ENCODE peak calls at places on chromosome 15, in five cellular contexts. M is stimulated activated CD8-positive, alpha-beta memory T cell treated with anti-CD3 and anti-CD28 coated beads, Interleukin-15, amount 100 ng/mL, for 24 hours; C is kidney epithelial cell; Q is testis; D is T-cell. O is an unnamed sample.

GRCh38 chr15:85692873-85693272 is 101.9 kb downstream of the KLHL25 start:
- DNase-seq in D (peak; percentile 30), C (no peak), Q (no peak), M (no peak), O (peak; percentile 11)

GRCh38 chr15:75356006-75356405 is 9.2 kb downstream of the NEIL1 start:
- DNase-seq in D (no peak), Q (no peak), M (no peak), C (no peak), O (no peak)

GRCh38 chr15:89462198-89462912 is 34.0 kb downstream of the RHCG start:
- DNase-seq in M (no peak), D (no peak), C (no peak), Q (peak; percentile 40), O (no peak)

GRCh38 chr15:49953421-49953820 is 165.6 kb downstream of the ATP8B4 start:
- DNase-seq in M (no peak), D (no peak), C (no peak), Q (no peak), O (no peak)

GRCh38 chr15:63514533-63514943 is 10.1 kb downstream of the USP3 start:
- DNase-seq in M (no peak), D (no peak), Q (no peak), C (no peak), O (no peak)

GRCh38 chr15:73109751-73110150 is 57.5 kb downstream of the NEO1 start:
- DNase-seq in D (no peak), C (no peak), M (no peak), Q (no peak), O (no peak)

GRCh38 chr15:101140697-101141065 is 111.2 kb downstream of the CHSY1 start:
- DNase-seq in C (no peak), M (no peak), D (no peak), Q (no peak), O (no peak)

GRCh38 chr15:40430271-40430805 is 10.4 kb upstream of the BAHD1 start:
- DNase-seq in Q (peak; percentile 64), C (no peak), M (no peak), D (no peak), O (no peak)

GRCh38 chr15:40914013-40914412 is 15.1 kb upstream of the DLL4 start:
- DNase-seq in M (no peak), D (no peak), C (no peak), Q (no peak), O (no peak)

GRCh38 chr15:70376929-70377691 is 279.4 kb upstream of the TLE3 start:
- DNase-seq in Q (peak; percentile 70), M (no peak), D (no peak), C (peak; percentile 16), O (no peak)

GRCh38 chr15:58865420-58865880 is 68.0 kb downstream of the SLTM start:
- DNase-seq in Q (peak; percentile 74), D (no peak), M (no peak), C (no peak), O (no peak)

GRCh38 chr15:101795455-101795854 is 7.9 kb upstream of the OR4F6 start:
- DNase-seq in Q (no peak), M (no peak), C (no peak), D (no peak), O (no peak)

GRCh38 chr15:52217186-52217585 is 26.0 kb upstream of the GNB5 start:
- DNase-seq in M (no peak), C (no peak), D (no peak), Q (no peak), O (no peak)

GRCh38 chr15:96403071-96403470 is 72.6 kb downstream of the NR2F2 start:
- DNase-seq in Q (no peak), D (no peak), C (no peak), M (no peak), O (no peak)

GRCh38 chr15:78873796-78874761 is 1.4 kb downstream of the MORF4L1 start:
- DNase-seq in D (peak; percentile 37), M (no peak), C (no peak), Q (peak; percentile 63), O (peak; percentile 41)

GRCh38 chr15:85114886-85115285 is 133.2 kb downstream of the PDE8A start:
- DNase-seq in Q (no peak), D (no peak), M (no peak), C (no peak), O (no peak)

GRCh38 chr15:55775316-55775715 is 32.4 kb upstream of the PRTG start:
- DNase-seq in M (no peak), Q (no peak), C (no peak), D (no peak), O (no peak)

GRCh38 chr15:94324117-94324826 is 92.9 kb downstream of the MCTP2 start:
- DNase-seq in Q (peak; percentile 61), D (peak; percentile 51), M (no peak), C (no peak), O (peak; percentile 28)

GRCh38 chr15:98518823-98519561 is 129.3 kb upstream of the IGF1R start:
- DNase-seq in C (peak; percentile 23), M (no peak), D (peak; percentile 41), Q (peak; percentile 69), O (peak; percentile 21)

GRCh38 chr15:66292261-66293084 is 895 bp upstream of the DIS3L start:
- DNase-seq in C (no peak), M (no peak), Q (peak; percentile 43), D (no peak), O (no peak)

GRCh38 chr15:69393831-69394491 is 20.2 kb upstream of the KIF23 start:
- DNase-seq in C (no peak), D (no peak), M (no peak), Q (no peak), O (no peak)

O was measured in T-helper 1 cell.